ENCODE peak calls at places on chromosomes 11 and 22, in ten cellular contexts. O is adrenal gland, V is K562, H is spleen, F is heart left ventricle, J is body of pancreas, C is prostate gland, W is IMR-90, A is stomach, R is lower leg skin. L is an unnamed sample.

GRCh38 chr11:69873166-69874077 is 54.2 kb upstream of the FGF3 start:
- DNase-seq in A (peak), H (peak), J (no peak), O (no peak), V (no peak), W (no peak), C (no peak), R (peak), F (no peak), L (no peak)

GRCh38 chr11:47394322-47395224 is 13.8 kb upstream of the SLC39A13 start:
- DNase-seq in F (peak), R (no peak), W (peak), O (peak), J (peak), H (peak), C (no peak), V (peak), A (peak), L (no peak)

GRCh38 chr11:64760759-64761417 is 1.1 kb upstream of the PYGM start:
- DNase-seq in W (no peak), V (peak), F (no peak), A (no peak), R (no peak), H (peak), J (no peak), C (no peak), O (no peak), L (peak)

GRCh38 chr11:69005631-69006368 is 7.2 kb downstream of the MRGPRF start:
- DNase-seq in A (no peak), V (no peak), W (no peak), H (peak), F (no peak), O (no peak), J (no peak), R (peak), C (no peak), L (no peak)

GRCh38 chr11:507727-508515 is 879 bp upstream of the RNH1 start:
- DNase-seq in A (no peak), O (no peak), H (peak), V (no peak), W (no peak), C (no peak), R (no peak), J (no peak), F (peak), L (no peak)

GRCh38 chr22:19432092-19432844 is at the start of gene MRPL40:
- DNase-seq in C (peak), J (peak), H (peak), V (peak), O (peak), F (peak), A (peak), R (peak), W (peak), L (peak)

GRCh38 chr11:93000511-93001476 is 31.3 kb downstream of the MTNR1B start:
- DNase-seq in C (no peak), R (no peak), O (peak), A (no peak), F (no peak), H (no peak), V (peak), J (no peak), W (peak), L (no peak)

GRCh38 chr11:10581481-10582019 is 13.1 kb upstream of the LYVE1 start:
- DNase-seq in R (no peak), A (no peak), V (peak), O (peak), F (peak), J (peak), W (peak), C (no peak), H (peak), L (peak)

GRCh38 chr11:108364159-108364558 is 103.2 kb downstream of the C11orf65 start:
- DNase-seq in W (peak), H (no peak), A (no peak), V (no peak), C (no peak), O (no peak), R (no peak), F (no peak), J (no peak), L (no peak)

GRCh38 chr11:10477690-10478046 is 22.6 kb downstream of the AMPD3 start:
- DNase-seq in V (no peak), W (no peak), F (no peak), H (no peak), O (no peak), A (no peak), C (no peak), J (no peak), R (peak), L (no peak)

GRCh38 chr11:34487430-34487829 is 26.2 kb downstream of the ELF5 start:
- DNase-seq in F (no peak), A (no peak), R (no peak), J (no peak), H (no peak), V (no peak), C (no peak), W (no peak), O (no peak), L (no peak)

GRCh38 chr11:16795146-16795545 is 56.7 kb downstream of the C11orf58 start:
- DNase-seq in W (no peak), J (peak), A (no peak), R (no peak), F (no peak), C (no peak), H (peak), O (peak), V (no peak), L (no peak)

GRCh38 chr11:20238712-20239111 is 78.4 kb upstream of the DBX1 start:
- DNase-seq in J (peak), W (no peak), O (no peak), V (no peak), A (no peak), F (peak), H (no peak), R (no peak), C (no peak), L (peak)

GRCh38 chr22:23922921-23923320 is 28.7 kb downstream of the MIF start:
- DNase-seq in W (no peak), H (no peak), C (no peak), A (no peak), F (no peak), J (no peak), V (no peak), R (no peak), O (no peak), L (no peak)

GRCh38 chr11:58938398-58938797 is 890 bp upstream of the GLYATL1 start:
- DNase-seq in C (no peak), A (no peak), O (no peak), W (no peak), H (no peak), V (no peak), J (no peak), F (no peak), R (no peak), L (no peak)

GRCh38 chr11:65884716-65885092 is 3.6 kb downstream of the FIBP start:
- DNase-seq in O (peak), V (peak), A (peak), R (peak), J (peak), W (peak), H (peak), C (peak), F (peak), L (peak)

GRCh38 chr22:37525073-37525745 is 6.0 kb upstream of the CARD10 start:
- DNase-seq in J (no peak), V (no peak), C (no peak), A (no peak), W (peak), F (no peak), H (no peak), R (no peak), O (peak), L (no peak)

GRCh38 chr11:58525037-58525614 is 17.2 kb upstream of the OR5B21 start:
- DNase-seq in F (no peak), V (no peak), R (no peak), A (no peak), W (no peak), O (no peak), J (peak), C (no peak), H (no peak), L (no peak)

GRCh38 chr11:559712-560304 is 730 bp downstream of the LMNTD2 start:
- DNase-seq in H (peak), F (peak), W (no peak), J (peak), O (no peak), A (peak), V (peak), C (no peak), R (no peak), L (no peak)

GRCh38 chr11:1690167-1691026 is 6.6 kb upstream of the KRTAP5-6 start:
- DNase-seq in J (no peak), H (no peak), V (no peak), A (no peak), O (no peak), F (no peak), R (peak), C (no peak), W (no peak), L (no peak)

GRCh38 chr11:912266-912665 is 1.7 kb upstream of the CHID1 start:
- DNase-seq in C (no peak), J (no peak), A (no peak), F (no peak), O (no peak), R (no peak), W (no peak), V (no peak), H (no peak), L (no peak)

GRCh38 chr11:72685560-72686480 is 11.6 kb upstream of the PDE2A start:
- DNase-seq in H (no peak), J (peak), W (peak), F (peak), C (no peak), A (no peak), R (no peak), O (no peak), V (no peak), L (no peak)

GRCh38 chr11:117458275-117459120 is 130.8 kb downstream of the CEP164 start:
- DNase-seq in J (peak), O (no peak), W (no peak), V (no peak), H (peak), A (no peak), C (no peak), F (no peak), R (no peak), L (no peak)

GRCh38 chr11:6539748-6540268 is 42.7 kb downstream of the DNHD1 start:
- DNase-seq in J (no peak), O (no peak), C (no peak), W (no peak), H (peak), V (no peak), F (no peak), A (no peak), R (no peak), L (no peak)

GRCh38 chr11:111639226-111639925 is 37.1 kb downstream of the SIK2 start:
- DNase-seq in V (no peak), F (no peak), A (no peak), H (no peak), R (no peak), W (no peak), J (no peak), C (no peak), O (no peak), L (no peak)

GRCh38 chr22:26708256-26709009 is 51.0 kb downstream of the MIAT start:
- DNase-seq in W (no peak), H (no peak), R (no peak), F (no peak), A (no peak), V (no peak), O (no peak), J (no peak), C (no peak), L (no peak)

GRCh38 chr22:36435516-36436415 is 45.7 kb downstream of the TXN2 start:
- DNase-seq in C (peak), O (no peak), A (peak), V (no peak), F (no peak), R (no peak), H (peak), W (no peak), J (peak), L (no peak)

GRCh38 chr11:24513837-24514594 is 17.2 kb downstream of the LUZP2 start:
- DNase-seq in R (no peak), H (no peak), J (no peak), W (no peak), F (no peak), A (no peak), C (no peak), O (no peak), V (no peak), L (no peak)

GRCh38 chr11:24511518-24511917 is 14.7 kb downstream of the LUZP2 start:
- DNase-seq in J (no peak), H (no peak), W (no peak), F (no peak), V (no peak), C (no peak), R (no peak), O (no peak), A (no peak), L (no peak)

GRCh38 chr11:24509114-24509513 is 12.3 kb downstream of the LUZP2 start:
- DNase-seq in V (no peak), J (no peak), F (no peak), A (no peak), C (no peak), W (peak), O (no peak), H (no peak), R (no peak), L (no peak)
- TF ChIP-seq CTCF in V (no peak), J (no peak), F (no peak), A (no peak), C (peak), W (peak), O (no peak), H (no peak), R (no peak), L (no peak)

GRCh38 chr11:119511601-119512000 is 88.6 kb upstream of the THY1 start:
- DNase-seq in J (no peak), O (no peak), V (no peak), A (no peak), F (no peak), W (no peak), H (no peak), R (no peak), C (no peak), L (no peak)
- H3K4me3 ChIP-seq in J (no peak), O (no peak), V (no peak), A (no peak), F (no peak), W (no peak), H (no peak), R (no peak), C (no peak), L (no peak)

GRCh38 chr22:38751422-38752346 is 4.1 kb downstream of the SUN2 start:
- DNase-seq in O (peak), R (peak), F (peak), H (peak), V (no peak), C (peak), J (peak), W (no peak), A (peak), L (no peak)
- TF ChIP-seq POLR2A in O (no peak), R (no peak), F (no peak), H (no peak), V (no peak), C (peak), J (no peak), W (no peak), A (no peak), L (no peak)

GRCh38 chr11:116215471-116216113 is 557.2 kb downstream of the BUD13 start:
- DNase-seq in H (no peak), O (no peak), V (no peak), W (no peak), J (no peak), A (no peak), R (no peak), F (no peak), C (no peak), L (no peak)
- TF ChIP-seq CTCF in H (no peak), O (no peak), V (peak), W (no peak), J (no peak), A (no peak), R (no peak), F (no peak), C (no peak), L (no peak)

GRCh38 chr22:30423959-30424380 is 1.6 kb upstream of the MTFP1 start:
- DNase-seq in C (peak), A (peak), R (peak), W (peak), V (peak), H (peak), O (peak), J (peak), F (peak), L (peak)

GRCh38 chr22:30425616-30426394 is at the start of gene MTFP1:
- DNase-seq in A (peak), H (peak), F (peak), R (peak), J (peak), W (peak), C (peak), V (peak), O (peak), L (peak)

GRCh38 chr22:30425327-30425615 is 297 bp upstream of the MTFP1 start:
- DNase-seq in A (no peak), R (no peak), H (no peak), F (no peak), W (no peak), C (no peak), O (no peak), V (no peak), J (no peak), L (no peak)

GRCh38 chr22:30423296-30423958 is 2.1 kb upstream of the MTFP1 start:
- DNase-seq in C (peak), J (no peak), H (peak), W (no peak), A (no peak), R (peak), O (no peak), V (no peak), F (peak), L (peak)

DNA sequence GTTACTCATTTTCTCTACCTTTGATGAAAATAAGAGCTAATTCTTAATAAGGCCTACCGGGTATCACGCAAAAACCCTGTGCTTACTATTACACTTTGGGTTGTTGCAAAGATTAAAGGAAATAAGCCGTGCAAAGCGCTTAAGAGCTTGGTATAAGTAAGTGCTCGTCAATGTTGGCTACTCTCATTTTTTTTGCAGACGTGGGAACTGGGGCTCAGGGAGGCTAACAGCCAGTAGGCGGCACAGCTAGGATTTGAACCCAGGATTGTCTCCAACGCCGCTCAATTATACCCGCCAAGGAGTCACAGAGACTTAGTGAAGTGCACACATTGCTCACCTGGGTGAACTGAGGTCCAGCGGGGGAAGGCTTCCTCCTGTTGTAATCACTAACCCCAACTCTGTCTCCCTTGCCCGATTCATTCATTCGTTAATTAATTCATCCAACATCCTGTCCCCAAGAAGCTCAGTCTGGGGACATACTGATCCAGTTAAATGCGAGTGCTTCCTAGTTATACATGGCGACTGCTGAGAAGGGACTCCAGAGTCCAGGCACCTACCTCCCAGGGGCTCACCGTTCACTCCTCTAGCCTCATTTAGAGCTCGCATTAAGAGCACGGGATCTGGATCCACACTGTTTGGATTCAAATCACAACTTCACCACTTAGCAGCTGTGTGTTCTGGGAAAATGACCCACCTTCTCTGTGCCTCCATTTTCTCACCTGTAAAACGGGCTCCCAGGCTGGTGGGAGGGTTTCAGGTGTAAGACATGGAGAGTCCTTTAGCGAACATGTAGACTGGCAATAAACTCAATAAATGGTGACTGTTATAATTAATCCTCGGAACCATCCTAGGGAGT is 869 bp upstream of the MTFP1 start:
- DNase-seq in R (no peak), A (no peak), F (no peak), O (no peak), W (peak), J (no peak), H (no peak), V (no peak), C (no peak), L (no peak)
- H3K4me3 ChIP-seq in R (no peak), A (peak), F (peak), O (no peak), W (peak), J (no peak), H (peak), V (peak), C (peak), L (peak)